ENCODE peak calls at places on chromosomes 7 and 10, in four cellular contexts. One of them, this sample, is unnamed.

GRCh38 chr7:112050205-112050881 is 155.9 kb downstream of the DOCK4 start:
- DNase-seq in esophagus muscularis mucosa: no peak
- DNase-seq in ovary: no peak
- DNase-seq in uterus: no peak
- DNase-seq in this sample: no peak

GRCh38 chr7:36021917-36022550 is 131.0 kb upstream of the EEPD1 start:
- DNase-seq in esophagus muscularis mucosa: no peak
- DNase-seq in uterus: no peak
- DNase-seq in ovary: peak
- DNase-seq in this sample: no peak

GRCh38 chr10:49282879-49283321 is 16.1 kb upstream of the C10orf71 start:
- DNase-seq in esophagus muscularis mucosa: no peak
- DNase-seq in uterus: no peak
- DNase-seq in ovary: no peak
- DNase-seq in this sample: no peak

GRCh38 chr10:42949287-42949686 is 127.6 kb upstream of the RET start:
- DNase-seq in uterus: no peak
- DNase-seq in esophagus muscularis mucosa: no peak
- DNase-seq in ovary: no peak
- DNase-seq in this sample: no peak

GRCh38 chr10:929965-930364 is 1.5 kb downstream of the LARP4B start:
- DNase-seq in esophagus muscularis mucosa: no peak
- DNase-seq in uterus: no peak
- DNase-seq in ovary: no peak
- DNase-seq in this sample: no peak

GRCh38 chr10:29540016-29540415 is 94.8 kb downstream of the SVIL start:
- DNase-seq in ovary: no peak
- DNase-seq in esophagus muscularis mucosa: no peak
- DNase-seq in uterus: no peak
- DNase-seq in this sample: no peak

GRCh38 chr10:43885842-43886241 is 237.2 kb upstream of the ZNF32 start:
- DNase-seq in esophagus muscularis mucosa: peak
- DNase-seq in uterus: no peak
- DNase-seq in ovary: no peak
- DNase-seq in this sample: no peak

GRCh38 chr10:79404231-79404609 is 41.2 kb downstream of the ZCCHC24 start:
- DNase-seq in uterus: peak
- DNase-seq in ovary: peak
- DNase-seq in esophagus muscularis mucosa: no peak
- DNase-seq in this sample: no peak

GRCh38 chr10:116836087-116836486 is 13.2 kb upstream of the ENO4 start:
- DNase-seq in ovary: no peak
- DNase-seq in esophagus muscularis mucosa: peak
- DNase-seq in uterus: no peak
- DNase-seq in this sample: no peak

GRCh38 chr7:96501318-96501717 is 179.4 kb upstream of the SLC25A13 start:
- DNase-seq in esophagus muscularis mucosa: no peak
- DNase-seq in ovary: no peak
- DNase-seq in uterus: no peak
- DNase-seq in this sample: no peak

GRCh38 chr10:102827597-102827975 is 9.6 kb downstream of the CYP17A1 start:
- DNase-seq in uterus: no peak
- DNase-seq in esophagus muscularis mucosa: no peak
- DNase-seq in ovary: no peak
- DNase-seq in this sample: no peak

GRCh38 chr7:7909376-7909775 is 59.2 kb upstream of the GLCCI1 start:
- DNase-seq in ovary: no peak
- DNase-seq in uterus: no peak
- DNase-seq in esophagus muscularis mucosa: no peak
- DNase-seq in this sample: no peak

GRCh38 chr7:90298145-90299038 is 22.7 kb downstream of the FAM237B start:
- DNase-seq in esophagus muscularis mucosa: no peak
- DNase-seq in uterus: no peak
- DNase-seq in ovary: no peak
- DNase-seq in this sample: no peak

GRCh38 chr10:79929409-79929904 is 19.4 kb downstream of the SFTPD start:
- DNase-seq in uterus: peak
- DNase-seq in esophagus muscularis mucosa: no peak
- DNase-seq in ovary: peak
- DNase-seq in this sample: peak

DNA sequence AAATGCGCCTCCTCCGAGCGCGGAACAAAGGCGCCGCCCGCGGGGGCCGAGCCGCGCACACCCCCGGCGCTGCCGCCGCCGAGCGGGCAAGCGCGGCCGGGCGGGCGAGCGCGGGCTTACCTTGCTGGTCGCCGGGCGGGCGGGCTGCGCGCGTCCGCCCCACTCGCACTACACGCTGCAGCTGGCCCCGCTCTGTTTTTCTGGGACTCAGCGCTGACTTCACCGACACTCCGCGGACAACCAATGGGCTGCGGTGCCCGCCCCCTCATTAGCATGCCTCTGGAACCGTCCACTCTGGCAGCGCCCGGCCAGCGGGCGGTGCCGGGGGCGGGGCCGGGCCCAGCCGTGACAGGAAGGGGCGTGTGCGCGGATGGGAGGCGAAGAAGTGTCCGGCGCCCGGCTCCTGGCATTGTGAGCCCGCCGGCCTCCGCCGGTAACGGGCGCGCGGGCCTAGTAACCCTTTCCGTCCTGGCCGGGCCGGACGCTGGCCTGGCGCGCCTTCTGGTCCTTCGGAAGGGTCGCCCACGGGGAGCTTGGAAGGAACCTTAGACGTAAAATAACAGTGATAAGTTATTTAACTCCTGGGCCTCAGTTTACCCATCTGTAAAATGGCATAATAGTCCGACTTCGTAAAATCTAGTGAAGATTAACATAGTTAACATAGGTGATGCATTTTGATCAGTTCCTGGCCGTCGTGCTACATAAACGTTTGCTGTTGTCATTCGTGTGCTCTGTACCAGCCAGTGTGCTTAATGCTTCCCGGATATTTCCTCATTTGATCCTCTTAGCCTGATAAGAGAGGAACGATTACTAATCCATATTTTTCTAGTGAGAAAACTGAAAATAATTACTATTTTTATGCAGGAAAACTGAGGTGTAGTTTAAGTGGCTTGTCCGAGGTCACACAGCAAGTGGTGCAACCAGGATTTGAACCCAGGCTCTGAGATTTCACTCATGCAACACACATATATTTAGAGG is at the start of gene SORBS1:
- DNase-seq in ovary: peak
- DNase-seq in esophagus muscularis mucosa: peak
- DNase-seq in uterus: peak
- DNase-seq in this sample: peak
- TF ChIP-seq POLR2A in ovary: peak
- TF ChIP-seq POLR2A in esophagus muscularis mucosa: peak
- TF ChIP-seq POLR2A in uterus: peak
- TF ChIP-seq POLR2A in this sample: no peak

GRCh38 chr10:28481968-28482367 is 51.0 kb upstream of the WAC start:
- DNase-seq in uterus: no peak
- DNase-seq in ovary: no peak
- DNase-seq in esophagus muscularis mucosa: no peak
- DNase-seq in this sample: no peak
- TF ChIP-seq POLR2A in uterus: no peak
- TF ChIP-seq POLR2A in ovary: no peak
- TF ChIP-seq POLR2A in esophagus muscularis mucosa: no peak
- TF ChIP-seq POLR2A in this sample: no peak

DNA sequence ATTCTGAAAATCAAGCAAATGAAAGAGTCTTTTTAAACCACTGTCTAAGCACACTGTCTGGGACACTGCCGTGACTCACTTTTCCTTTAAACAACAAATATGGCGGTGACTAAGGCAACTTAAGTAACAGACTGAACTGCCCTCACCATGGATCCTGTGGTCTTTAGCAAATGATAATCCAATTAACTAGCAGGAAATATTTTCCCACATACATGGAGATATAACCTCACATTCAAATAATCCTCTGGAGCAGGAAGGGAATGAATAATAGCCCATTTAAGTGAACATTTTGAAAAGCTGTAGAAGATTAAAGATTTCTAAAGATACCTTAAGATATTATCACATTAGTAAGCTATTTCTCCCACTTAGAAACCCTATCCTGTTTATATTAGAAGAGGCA is 40.3 kb upstream of the LRRC17 start:
- DNase-seq in ovary: no peak
- DNase-seq in esophagus muscularis mucosa: no peak
- DNase-seq in uterus: no peak
- DNase-seq in this sample: no peak
- TF ChIP-seq POLR2A in ovary: no peak
- TF ChIP-seq POLR2A in esophagus muscularis mucosa: no peak
- TF ChIP-seq POLR2A in uterus: no peak
- TF ChIP-seq POLR2A in this sample: no peak

GRCh38 chr10:100978896-100979185 is 8.5 kb downstream of the MRPL43 start:
- DNase-seq in uterus: no peak
- DNase-seq in ovary: peak
- DNase-seq in esophagus muscularis mucosa: no peak
- DNase-seq in this sample: no peak
- TF ChIP-seq POLR2A in uterus: no peak
- TF ChIP-seq POLR2A in ovary: no peak
- TF ChIP-seq POLR2A in esophagus muscularis mucosa: no peak
- TF ChIP-seq POLR2A in this sample: no peak

DNA sequence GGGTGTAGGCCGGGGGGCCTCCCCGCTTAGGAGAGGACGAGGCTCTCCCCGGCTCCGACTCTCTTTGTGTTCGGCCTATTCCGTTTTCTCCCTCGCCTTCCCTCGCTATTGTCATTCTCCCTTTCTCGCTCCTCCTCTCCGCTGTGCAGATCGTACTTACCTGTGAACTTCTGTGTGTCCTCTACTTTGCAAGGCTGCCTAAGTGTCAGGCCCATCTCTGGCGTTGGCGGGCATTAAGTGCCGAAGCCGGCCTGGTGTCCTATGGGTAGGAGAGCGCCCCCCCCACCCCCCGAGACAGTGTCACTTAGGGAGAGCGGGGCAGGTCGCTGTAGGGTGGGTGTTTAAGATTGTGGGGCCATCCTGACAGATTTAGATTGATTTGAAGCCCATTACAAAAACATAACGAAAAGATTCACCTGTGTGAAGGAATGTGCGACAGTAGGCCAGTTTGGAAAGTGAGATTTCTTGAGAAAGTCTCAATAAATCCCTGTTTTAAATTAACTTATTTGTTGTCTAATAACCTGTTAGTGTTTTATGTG is 579 bp downstream of the RBM33 start:
- DNase-seq in esophagus muscularis mucosa: no peak
- DNase-seq in uterus: peak
- DNase-seq in ovary: peak
- DNase-seq in this sample: no peak
- TF ChIP-seq POLR2A in esophagus muscularis mucosa: no peak
- TF ChIP-seq POLR2A in uterus: no peak
- TF ChIP-seq POLR2A in ovary: no peak
- TF ChIP-seq POLR2A in this sample: no peak

DNA sequence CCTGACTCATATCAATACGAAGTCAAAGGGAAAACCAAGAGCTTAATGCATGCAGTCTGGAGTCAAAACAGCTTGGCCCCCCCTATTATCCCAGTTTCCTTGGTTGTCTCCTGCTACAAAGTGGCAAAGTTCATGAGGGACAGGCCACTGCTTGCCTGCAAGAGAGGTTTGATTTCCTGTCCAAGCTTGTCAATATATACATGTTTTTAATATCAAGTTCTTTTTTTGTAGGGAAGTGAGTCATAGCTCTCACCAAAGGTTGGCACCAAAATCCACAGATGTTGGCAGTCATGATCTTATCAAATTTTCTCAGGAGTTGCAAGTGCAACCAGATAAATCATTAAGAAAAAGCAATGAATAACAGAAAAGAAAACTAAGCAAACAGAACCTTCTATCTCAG is 176.8 kb downstream of the COBL start:
- DNase-seq in ovary: no peak
- DNase-seq in uterus: no peak
- DNase-seq in esophagus muscularis mucosa: peak
- DNase-seq in this sample: no peak
- TF ChIP-seq POLR2A in ovary: no peak
- TF ChIP-seq POLR2A in uterus: no peak
- TF ChIP-seq POLR2A in esophagus muscularis mucosa: no peak
- TF ChIP-seq POLR2A in this sample: no peak

DNA sequence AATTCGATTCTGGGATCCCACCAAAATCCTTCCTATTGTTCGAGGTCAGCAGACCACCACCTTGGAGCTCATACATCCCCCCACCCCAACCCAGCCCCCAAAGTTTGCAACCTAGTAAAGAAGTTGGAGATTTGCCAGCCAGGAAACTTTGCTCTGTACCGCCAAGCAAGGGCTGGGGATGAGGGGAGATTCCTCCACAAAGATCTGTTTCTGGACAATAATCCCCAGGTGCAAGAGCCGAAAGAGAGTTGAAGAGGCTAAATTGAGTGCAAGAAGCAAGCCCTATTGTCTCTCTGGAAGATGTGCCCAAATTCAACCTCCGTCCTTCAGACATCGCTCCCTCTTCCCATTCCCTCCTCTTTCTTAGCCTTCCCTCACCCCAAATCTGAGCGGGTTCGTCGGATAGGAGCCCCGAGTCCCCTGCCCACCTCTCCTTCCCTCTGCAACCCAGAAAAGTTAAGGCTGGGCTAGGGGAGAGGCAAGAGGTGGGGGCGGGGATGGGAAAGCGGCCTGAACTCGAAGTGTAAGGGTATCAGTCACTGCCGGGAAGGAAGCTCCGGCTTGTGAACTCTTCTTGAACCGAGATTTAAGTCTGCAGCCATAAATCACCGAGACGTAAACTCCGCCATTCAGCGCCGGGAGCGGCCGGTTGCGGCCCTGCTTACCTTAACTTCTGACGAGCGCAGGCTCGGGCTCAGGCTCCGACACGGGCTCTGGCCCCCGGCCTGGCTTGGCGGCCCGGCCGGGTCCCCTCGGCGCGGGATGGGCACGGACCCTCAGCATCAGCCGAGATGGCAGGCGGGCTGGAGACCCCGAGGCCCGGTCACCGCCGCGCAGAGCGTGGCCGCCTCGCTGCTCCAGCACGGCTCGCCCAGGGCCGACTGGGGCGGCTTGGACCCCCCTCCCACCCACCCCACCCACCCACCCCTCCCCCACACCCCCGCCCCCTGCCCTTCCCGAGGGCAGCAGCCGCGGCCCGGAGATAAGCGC is 10.8 kb upstream of the HOXA2 start:
- DNase-seq in ovary: no peak
- DNase-seq in esophagus muscularis mucosa: no peak
- DNase-seq in uterus: peak
- DNase-seq in this sample: no peak
- TF ChIP-seq POLR2A in ovary: no peak
- TF ChIP-seq POLR2A in esophagus muscularis mucosa: no peak
- TF ChIP-seq POLR2A in uterus: no peak
- TF ChIP-seq POLR2A in this sample: no peak